ENCODE peak calls at places on chromosomes 13 and 19, in eight cellular contexts. H is fibroblast of lung; B is spleen; Q is cardiac muscle cell; Z is CD8-positive, alpha-beta T cell; I is psoas muscle; K is kidney epithelial cell; J is gastrocnemius medialis. X is an unnamed sample.

GRCh38 chr13:49569993-49570689 is 15.2 kb downstream of the RCBTB1 start:
- DNase-seq in H (peak), B (no peak), Q (no peak), Z (no peak), I (no peak), K (no peak), J (no peak), X (peak)

GRCh38 chr13:46947425-46948191 is 50.8 kb upstream of the HTR2A start:
- DNase-seq in H (no peak), B (no peak), Q (no peak), Z (no peak), I (no peak), K (no peak), J (no peak), X (no peak)

GRCh38 chr19:29415507-29415906 is 110.3 kb upstream of the VSTM2B start:
- DNase-seq in H (no peak), B (no peak), Q (no peak), Z (no peak), I (no peak), K (no peak), J (no peak), X (no peak)

GRCh38 chr19:18542936-18543813 is at the start of gene FKBP8:
- DNase-seq in H (peak), B (peak), Q (peak), Z (peak), I (peak), K (no peak), J (peak), X (peak)

GRCh38 chr19:45306522-45307027 is 16.1 kb downstream of the CKM start:
- DNase-seq in H (no peak), B (no peak), Q (peak), Z (no peak), I (no peak), K (no peak), J (no peak), X (no peak)

GRCh38 chr19:51258761-51259160 is 7.9 kb downstream of the SIGLECL1 start:
- DNase-seq in H (no peak), B (no peak), Q (no peak), Z (no peak), I (no peak), K (no peak), J (no peak), X (no peak)

GRCh38 chr19:13850910-13851753 is 25.8 kb upstream of the NANOS3 start:
- DNase-seq in H (peak), B (peak), Q (no peak), Z (peak), I (peak), K (no peak), J (peak), X (peak)

GRCh38 chr19:52600639-52601024 is 30.5 kb downstream of the ZNF701 start:
- DNase-seq in H (no peak), B (peak), Q (no peak), Z (no peak), I (peak), K (no peak), J (no peak), X (no peak)

GRCh38 chr19:21109116-21109515 is 27.1 kb downstream of the ZNF714 start:
- DNase-seq in H (peak), B (no peak), Q (no peak), Z (no peak), I (no peak), K (no peak), J (no peak), X (no peak)

GRCh38 chr19:4749870-4750269 is 26.2 kb upstream of the DPP9 start:
- DNase-seq in H (no peak), B (no peak), Q (no peak), Z (no peak), I (no peak), K (no peak), J (no peak), X (no peak)

GRCh38 chr13:19150712-19151228 is 30.9 kb downstream of the TUBA3C start:
- DNase-seq in H (no peak), B (no peak), Q (no peak), Z (no peak), I (peak), K (no peak), J (no peak), X (no peak)

GRCh38 chr13:49098198-49098597 is 121.9 kb upstream of the MLNR start:
- DNase-seq in H (peak), B (no peak), Q (no peak), Z (no peak), I (no peak), K (peak), J (no peak), X (peak)

GRCh38 chr19:35044317-35045117 is 3.0 kb downstream of the HPN start:
- DNase-seq in H (peak), B (no peak), Q (peak), Z (peak), I (peak), K (no peak), J (no peak), X (peak)

GRCh38 chr13:86840250-86841191 is 830.6 kb upstream of the SLITRK5 start:
- DNase-seq in H (no peak), B (no peak), Q (no peak), Z (no peak), I (no peak), K (no peak), J (no peak), X (no peak)

GRCh38 chr13:67620665-67621064 is 390.5 kb upstream of the PCDH9 start:
- DNase-seq in H (peak), B (no peak), Q (no peak), Z (no peak), I (no peak), K (no peak), J (no peak), X (no peak)

GRCh38 chr13:113888701-113889330 is 24.9 kb upstream of the GAS6 start:
- DNase-seq in H (peak), B (no peak), Q (no peak), Z (no peak), I (no peak), K (no peak), J (no peak), X (no peak)

GRCh38 chr13:49453465-49453864 is 9.4 kb downstream of the SETDB2 start:
- DNase-seq in H (no peak), B (no peak), Q (no peak), Z (no peak), I (no peak), K (no peak), J (no peak), X (no peak)

GRCh38 chr19:18418725-18419194 is 438 bp upstream of the SSBP4 start:
- DNase-seq in H (no peak), B (peak), Q (no peak), Z (no peak), I (peak), K (no peak), J (no peak), X (no peak)

GRCh38 chr13:113724016-113724758 is 34.8 kb upstream of the TMEM255B start:
- DNase-seq in H (no peak), B (peak), Q (no peak), Z (no peak), I (no peak), K (no peak), J (no peak), X (no peak)

GRCh38 chr13:109146912-109147624 is 517.7 kb downstream of the MYO16 start:
- DNase-seq in H (peak), B (no peak), Q (no peak), Z (no peak), I (no peak), K (no peak), J (no peak), X (no peak)

GRCh38 chr13:27792393-27793218 is at the start of gene GSX1:
- DNase-seq in H (peak), B (peak), Q (peak), Z (peak), I (peak), K (peak), J (no peak), X (no peak)

GRCh38 chr19:4539697-4540581 is at the start of gene LRG1:
- DNase-seq in H (no peak), B (peak), Q (no peak), Z (no peak), I (no peak), K (no peak), J (no peak), X (peak)

GRCh38 chr13:29877456-29878096 is 27.2 kb upstream of the UBL3 start:
- DNase-seq in H (no peak), B (no peak), Q (peak), Z (no peak), I (no peak), K (no peak), J (no peak), X (no peak)

GRCh38 chr13:46369506-46370268 is 17.4 kb downstream of the RUBCNL start:
- DNase-seq in H (peak), B (no peak), Q (no peak), Z (no peak), I (no peak), K (peak), J (no peak), X (no peak)

GRCh38 chr13:77343841-77344240 is 16.9 kb upstream of the MYCBP2 start:
- DNase-seq in H (no peak), B (no peak), Q (no peak), Z (no peak), I (no peak), K (no peak), J (no peak), X (no peak)

GRCh38 chr19:55597493-55597892 is 1.8 kb downstream of the FIZ1 start:
- DNase-seq in H (no peak), B (peak), Q (no peak), Z (no peak), I (peak), K (no peak), J (no peak), X (no peak)

GRCh38 chr13:64278493-64278892 is 2862.8 kb upstream of the PCDH20 start:
- DNase-seq in H (peak), B (no peak), Q (no peak), Z (no peak), I (no peak), K (peak), J (no peak), X (no peak)

DNA sequence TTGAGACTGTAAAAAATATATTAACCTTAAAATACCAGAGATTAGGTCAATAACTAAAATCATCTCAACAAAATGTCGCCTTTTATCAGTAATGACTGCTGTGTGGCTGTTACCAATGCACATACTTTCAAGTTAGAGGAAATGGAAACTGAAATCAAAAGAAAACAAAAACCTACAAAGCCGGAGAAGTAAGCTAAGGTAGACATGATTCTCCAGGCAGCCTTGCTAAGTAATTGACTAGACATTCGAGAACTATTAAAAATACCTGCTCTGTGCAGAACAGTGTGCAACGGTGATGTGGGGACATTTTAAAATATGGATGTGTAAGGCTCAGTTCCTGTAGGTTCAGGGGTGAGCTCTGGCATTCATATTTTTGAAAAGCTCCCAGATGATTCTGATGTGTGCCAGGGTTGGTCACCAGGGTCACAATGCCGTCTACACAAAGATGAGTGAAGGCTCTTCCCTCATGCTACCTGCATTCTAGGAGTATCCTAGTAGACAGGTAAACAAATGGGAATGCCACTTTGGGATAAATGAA is 613 bp upstream of the EPSTI1 start:
- DNase-seq in H (no peak), B (no peak), Q (no peak), Z (peak), I (no peak), K (no peak), J (no peak), X (peak)
- H3K4me3 ChIP-seq in H (peak), B (peak), Q (no peak), Z (peak), I (peak), K (peak), J (peak), X (peak)

GRCh38 chr19:16888629-16889371 is at the start of gene F2RL3:
- DNase-seq in H (no peak), B (peak), Q (peak), Z (no peak), I (peak), K (no peak), J (no peak), X (peak)
- H3K4me3 ChIP-seq in H (no peak), B (no peak), Q (no peak), Z (no peak), I (peak), K (no peak), J (peak), X (no peak)

DNA sequence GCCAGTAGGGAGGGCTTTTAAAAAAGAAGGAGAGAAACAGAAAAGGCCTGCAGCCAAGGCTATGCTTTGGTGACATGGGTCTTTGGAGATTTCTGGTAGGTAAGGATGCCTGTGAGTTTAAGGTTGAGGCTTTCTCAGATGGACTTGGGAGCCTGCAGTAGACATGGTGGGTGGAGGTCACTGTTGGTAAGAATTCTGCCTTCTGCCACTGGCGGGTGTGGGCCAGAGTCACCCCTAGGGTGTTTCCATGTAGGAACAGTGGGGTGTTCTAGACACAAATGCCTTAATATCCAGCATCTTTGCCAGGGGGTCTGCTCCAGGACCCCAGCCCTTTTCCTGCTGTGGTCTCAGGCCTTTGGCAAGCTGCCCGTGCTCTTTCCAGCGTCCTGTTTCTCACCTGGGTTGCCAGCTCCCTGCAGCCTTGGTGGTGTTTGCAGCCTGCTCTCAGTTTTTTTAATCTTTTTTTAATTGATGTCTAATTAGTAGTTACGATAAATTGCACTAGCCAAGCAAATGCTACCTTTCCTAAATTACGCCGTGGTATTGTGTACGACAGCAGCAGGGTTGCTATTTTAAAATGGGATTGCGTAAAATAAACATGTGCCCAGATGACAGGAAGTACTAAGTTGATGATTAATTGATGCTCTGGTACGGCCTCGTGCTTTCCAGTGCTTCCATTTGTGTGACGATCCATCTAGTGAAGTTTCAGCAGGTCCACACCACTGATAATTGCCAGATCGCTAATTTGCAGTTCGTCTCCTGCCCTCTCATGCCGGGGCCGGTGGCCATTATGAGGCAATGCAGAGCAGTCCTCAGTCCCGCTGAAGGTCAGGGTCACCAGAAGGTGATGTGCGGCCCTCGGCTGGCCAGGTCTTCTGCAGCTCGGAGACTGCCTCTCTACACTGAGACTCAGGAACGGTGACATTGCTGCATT is 35.3 kb upstream of the NPAS1 start:
- DNase-seq in H (peak), B (peak), Q (peak), Z (no peak), I (peak), K (no peak), J (peak), X (no peak)
- H3K4me3 ChIP-seq in H (no peak), B (no peak), Q (no peak), Z (no peak), I (no peak), K (no peak), J (peak), X (no peak)

DNA sequence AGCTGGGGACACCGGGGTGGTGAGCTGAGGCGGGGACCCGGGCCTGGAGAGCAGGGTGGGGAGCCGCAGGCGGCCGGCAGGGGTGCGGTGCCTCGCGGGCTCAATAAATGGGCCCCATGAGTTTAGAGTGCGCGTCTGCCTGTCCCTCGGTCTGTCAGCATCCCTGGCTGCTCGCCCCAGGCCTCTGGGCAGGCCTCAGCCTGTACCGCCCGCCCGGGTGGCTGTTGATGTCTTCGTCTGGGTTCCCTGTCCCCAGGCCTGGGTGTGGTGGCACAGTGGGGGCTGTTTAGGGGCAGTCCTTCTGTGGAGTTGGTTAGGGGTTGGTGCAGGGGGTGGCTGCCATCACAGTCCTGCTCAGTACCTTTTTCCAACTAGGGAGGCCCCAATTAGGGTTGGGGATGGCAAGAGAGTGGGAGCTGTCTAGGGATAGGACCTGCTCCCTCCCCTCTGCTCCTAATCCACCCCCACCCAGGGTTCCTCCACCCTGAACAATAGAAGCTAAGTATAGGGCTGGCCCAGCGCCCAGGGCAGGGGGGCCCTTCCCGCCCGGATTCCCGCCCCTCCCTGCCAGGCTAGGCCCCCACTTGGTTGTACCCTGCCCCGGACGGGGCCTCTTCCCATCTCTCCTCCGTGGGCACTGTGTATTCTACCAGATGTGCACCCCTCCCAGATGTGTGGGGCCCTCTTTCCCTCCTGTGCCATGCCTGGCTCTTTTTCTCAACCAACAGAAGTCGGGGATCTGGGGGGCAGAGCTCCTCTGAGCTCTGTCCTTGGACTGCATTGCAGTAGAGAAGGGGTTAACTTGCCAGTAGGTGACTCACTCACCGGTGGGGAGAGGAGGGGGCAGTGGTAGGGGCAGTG is 12.4 kb downstream of the CIC start:
- DNase-seq in H (peak), B (peak), Q (peak), Z (no peak), I (peak), K (no peak), J (no peak), X (no peak)
- H3K4me3 ChIP-seq in H (peak), B (peak), Q (peak), Z (no peak), I (peak), K (peak), J (peak), X (no peak)

GRCh38 chr13:45122941-45123340 is 2.6 kb downstream of the GTF2F2 start:
- DNase-seq in H (no peak), B (no peak), Q (no peak), Z (no peak), I (no peak), K (no peak), J (no peak), X (no peak)

GRCh38 chr13:45120967-45121366 is 657 bp downstream of the GTF2F2 start:
- DNase-seq in H (no peak), B (no peak), Q (no peak), Z (no peak), I (no peak), K (no peak), J (no peak), X (no peak)

GRCh38 chr13:45119469-45119989 is 781 bp upstream of the GTF2F2 start:
- DNase-seq in H (peak), B (no peak), Q (no peak), Z (peak), I (no peak), K (no peak), J (no peak), X (peak)

GRCh38 chr13:45119990-45120864 is at the start of gene GTF2F2:
- DNase-seq in H (peak), B (peak), Q (peak), Z (peak), I (peak), K (no peak), J (peak), X (peak)

DNA sequence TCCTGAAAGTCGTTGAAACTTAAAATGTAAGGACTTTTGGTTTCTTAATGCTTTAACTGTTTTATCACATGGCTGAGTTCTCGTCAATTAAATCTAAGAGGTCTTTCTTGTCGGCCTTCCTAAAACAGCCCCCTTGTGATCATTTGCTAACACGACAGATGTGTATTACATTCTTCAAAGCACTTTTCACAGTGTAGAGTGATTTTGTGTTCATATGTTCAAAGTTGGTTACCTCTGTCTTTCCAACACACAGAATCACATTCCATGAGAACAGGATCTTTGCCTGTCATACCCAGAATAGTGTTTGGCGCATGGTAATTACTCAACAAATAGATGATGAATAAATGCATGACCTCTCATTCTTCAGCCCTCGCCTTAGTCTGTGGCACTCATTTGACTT is 1.1 kb downstream of the GTF2F2 start:
- DNase-seq in H (peak), B (no peak), Q (peak), Z (no peak), I (no peak), K (no peak), J (no peak), X (peak)
- H3K4me3 ChIP-seq in H (peak), B (peak), Q (peak), Z (peak), I (peak), K (peak), J (peak), X (peak)

X was measured in CD4-positive, CD25-positive, alpha-beta regulatory T cell.